ENCODE peak calls at places on chromosomes 16 and 17, in five cellular contexts. One of them, this sample, is unnamed.

GRCh38 chr17:79299349-79299748 is 224.7 kb downstream of the ENGASE start:
- DNase-seq in upper lobe of left lung: no peak
- DNase-seq in H54: no peak
- DNase-seq in ovary: no peak
- DNase-seq in heart left ventricle: no peak
- DNase-seq in this sample: no peak

GRCh38 chr17:34252138-34252889 is 2.8 kb upstream of the CCL2 start:
- DNase-seq in ovary: peak
- DNase-seq in heart left ventricle: peak
- DNase-seq in upper lobe of left lung: peak
- DNase-seq in H54: no peak
- DNase-seq in this sample: peak

GRCh38 chr16:50838885-50839284 is 97.0 kb downstream of the CYLD start:
- DNase-seq in upper lobe of left lung: no peak
- DNase-seq in heart left ventricle: no peak
- DNase-seq in H54: no peak
- DNase-seq in ovary: no peak
- DNase-seq in this sample: peak

GRCh38 chr17:59469786-59470485 is 95.5 kb upstream of the DHX40 start:
- DNase-seq in upper lobe of left lung: no peak
- DNase-seq in H54: no peak
- DNase-seq in ovary: no peak
- DNase-seq in heart left ventricle: no peak
- DNase-seq in this sample: no peak

GRCh38 chr17:55264640-55265298 is at the start of gene HLF:
- DNase-seq in H54: peak
- DNase-seq in upper lobe of left lung: peak
- DNase-seq in ovary: peak
- DNase-seq in heart left ventricle: peak
- DNase-seq in this sample: peak

GRCh38 chr17:1985686-1986085 is 39.4 kb downstream of the RTN4RL1 start:
- DNase-seq in H54: no peak
- DNase-seq in ovary: no peak
- DNase-seq in heart left ventricle: no peak
- DNase-seq in upper lobe of left lung: no peak
- DNase-seq in this sample: no peak

GRCh38 chr17:59185997-59186396 is 23.8 kb upstream of the SMG8 start:
- DNase-seq in H54: no peak
- DNase-seq in heart left ventricle: no peak
- DNase-seq in upper lobe of left lung: no peak
- DNase-seq in ovary: no peak
- DNase-seq in this sample: no peak

GRCh38 chr17:70523407-70523806 is 354.1 kb downstream of the KCNJ2 start:
- DNase-seq in heart left ventricle: no peak
- DNase-seq in upper lobe of left lung: no peak
- DNase-seq in H54: no peak
- DNase-seq in ovary: no peak
- DNase-seq in this sample: no peak

GRCh38 chr17:32741381-32741780 is 135.5 kb downstream of the MYO1D start:
- DNase-seq in upper lobe of left lung: no peak
- DNase-seq in H54: no peak
- DNase-seq in ovary: no peak
- DNase-seq in heart left ventricle: no peak
- DNase-seq in this sample: no peak

GRCh38 chr16:86037999-86038922 is 139.3 kb downstream of the IRF8 start:
- DNase-seq in heart left ventricle: no peak
- DNase-seq in upper lobe of left lung: no peak
- DNase-seq in H54: no peak
- DNase-seq in ovary: no peak
- DNase-seq in this sample: no peak

GRCh38 chr16:89537549-89537925 is 22.9 kb upstream of the RPL13 start:
- DNase-seq in heart left ventricle: no peak
- DNase-seq in ovary: no peak
- DNase-seq in H54: no peak
- DNase-seq in upper lobe of left lung: no peak
- DNase-seq in this sample: no peak

GRCh38 chr17:67481808-67482207 is 104.7 kb downstream of the PITPNC1 start:
- DNase-seq in upper lobe of left lung: no peak
- DNase-seq in ovary: no peak
- DNase-seq in H54: no peak
- DNase-seq in heart left ventricle: no peak
- DNase-seq in this sample: no peak

GRCh38 chr17:78972507-78973105 is 7.1 kb downstream of the LGALS3BP start:
- DNase-seq in heart left ventricle: no peak
- DNase-seq in upper lobe of left lung: no peak
- DNase-seq in ovary: no peak
- DNase-seq in H54: no peak
- DNase-seq in this sample: no peak

GRCh38 chr17:50487213-50488096 is 8.8 kb downstream of the RSAD1 start:
- DNase-seq in upper lobe of left lung: no peak
- DNase-seq in heart left ventricle: peak
- DNase-seq in ovary: no peak
- DNase-seq in H54: peak
- DNase-seq in this sample: peak

GRCh38 chr16:16821261-16821660 is 442.3 kb downstream of the NPIPA7 start:
- DNase-seq in H54: no peak
- DNase-seq in upper lobe of left lung: no peak
- DNase-seq in heart left ventricle: no peak
- DNase-seq in ovary: no peak
- DNase-seq in this sample: no peak

GRCh38 chr17:1180958-1181768 is 1.4 kb upstream of the ABR start:
- DNase-seq in H54: no peak
- DNase-seq in upper lobe of left lung: no peak
- DNase-seq in heart left ventricle: no peak
- DNase-seq in ovary: no peak
- DNase-seq in this sample: no peak

GRCh38 chr17:35541434-35541833 is 4.0 kb upstream of the SLFN12L start:
- DNase-seq in H54: no peak
- DNase-seq in upper lobe of left lung: no peak
- DNase-seq in heart left ventricle: no peak
- DNase-seq in ovary: no peak
- DNase-seq in this sample: no peak

GRCh38 chr16:10878328-10878643 is 1.3 kb downstream of the CIITA start:
- DNase-seq in ovary: no peak
- DNase-seq in H54: no peak
- DNase-seq in upper lobe of left lung: no peak
- DNase-seq in heart left ventricle: no peak
- DNase-seq in this sample: no peak

GRCh38 chr16:10877472-10877946 is 507 bp downstream of the CIITA start:
- DNase-seq in ovary: no peak
- DNase-seq in upper lobe of left lung: no peak
- DNase-seq in H54: no peak
- DNase-seq in heart left ventricle: no peak
- DNase-seq in this sample: no peak

GRCh38 chr16:10878644-10879498 is 1.9 kb downstream of the CIITA start:
- DNase-seq in H54: peak
- DNase-seq in ovary: no peak
- DNase-seq in heart left ventricle: peak
- DNase-seq in upper lobe of left lung: peak
- DNase-seq in this sample: no peak

GRCh38 chr16:10876305-10876704 is 697 bp upstream of the CIITA start:
- DNase-seq in ovary: no peak
- DNase-seq in upper lobe of left lung: no peak
- DNase-seq in heart left ventricle: no peak
- DNase-seq in H54: no peak
- DNase-seq in this sample: no peak

GRCh38 chr16:10876799-10877341 is at the start of gene CIITA:
- DNase-seq in heart left ventricle: peak
- DNase-seq in upper lobe of left lung: peak
- DNase-seq in ovary: no peak
- DNase-seq in H54: peak
- DNase-seq in this sample: peak
- TF ChIP-seq POLR2A in heart left ventricle: no peak
- TF ChIP-seq POLR2A in upper lobe of left lung: peak
- TF ChIP-seq POLR2A in ovary: no peak
- TF ChIP-seq POLR2A in H54: no peak
- TF ChIP-seq POLR2A in this sample: no peak

DNA sequence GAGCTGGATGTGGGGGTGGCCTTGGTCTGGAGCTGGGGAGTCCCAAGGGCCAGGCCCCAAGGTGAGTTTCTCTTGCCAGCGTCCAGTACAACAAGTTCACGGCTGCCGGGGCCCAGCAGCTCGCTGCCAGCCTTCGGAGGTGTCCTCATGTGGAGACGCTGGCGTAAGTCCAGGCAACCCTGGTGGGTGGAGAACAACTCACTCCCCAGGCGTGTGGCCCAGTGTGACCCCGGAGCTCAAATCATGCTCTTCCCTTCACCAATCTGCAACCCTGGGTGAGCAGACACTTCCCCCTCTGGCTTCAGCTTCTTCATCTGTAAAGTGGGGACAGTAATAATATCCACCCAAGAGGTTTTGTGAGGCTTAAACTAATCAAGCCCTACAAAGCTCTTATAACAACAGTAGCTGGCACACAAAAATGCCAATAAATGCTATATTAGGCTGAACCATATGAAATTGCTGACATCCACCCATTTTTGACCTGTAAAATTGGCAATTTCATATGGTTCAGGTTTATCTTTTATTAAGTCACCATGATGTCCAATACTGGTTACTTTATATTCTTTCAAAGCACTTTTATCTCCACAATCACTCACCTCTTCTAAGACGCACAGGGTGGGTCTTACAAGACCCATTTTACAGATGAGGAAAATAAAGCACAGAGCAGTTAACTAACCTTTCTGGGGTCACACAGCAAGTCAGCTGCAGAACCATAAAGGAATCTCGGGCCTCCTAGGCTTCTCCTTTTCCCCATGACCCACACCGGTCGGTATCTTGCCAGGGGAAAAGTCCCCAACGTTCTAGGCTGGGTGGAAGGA is 19.7 kb downstream of the DEXI start:
- DNase-seq in heart left ventricle: peak
- DNase-seq in H54: no peak
- DNase-seq in ovary: no peak
- DNase-seq in upper lobe of left lung: peak
- DNase-seq in this sample: no peak
- TF ChIP-seq POLR2A in heart left ventricle: no peak
- TF ChIP-seq POLR2A in H54: no peak
- TF ChIP-seq POLR2A in ovary: no peak
- TF ChIP-seq POLR2A in upper lobe of left lung: no peak
- TF ChIP-seq POLR2A in this sample: no peak

GRCh38 chr16:802914-803750 is 2.6 kb upstream of the GNG13 start:
- DNase-seq in heart left ventricle: no peak
- DNase-seq in upper lobe of left lung: no peak
- DNase-seq in H54: no peak
- DNase-seq in ovary: no peak
- DNase-seq in this sample: no peak

GRCh38 chr16:805474-805873 is 4.9 kb upstream of the GNG13 start:
- DNase-seq in heart left ventricle: no peak
- DNase-seq in upper lobe of left lung: no peak
- DNase-seq in H54: no peak
- DNase-seq in ovary: no peak
- DNase-seq in this sample: no peak

GRCh38 chr16:804193-805048 is 3.9 kb upstream of the GNG13 start:
- DNase-seq in heart left ventricle: no peak
- DNase-seq in upper lobe of left lung: no peak
- DNase-seq in ovary: no peak
- DNase-seq in H54: no peak
- DNase-seq in this sample: no peak

GRCh38 chr16:803751-804075 is 3.2 kb upstream of the GNG13 start:
- DNase-seq in heart left ventricle: no peak
- DNase-seq in upper lobe of left lung: no peak
- DNase-seq in ovary: no peak
- DNase-seq in H54: no peak
- DNase-seq in this sample: no peak

DNA sequence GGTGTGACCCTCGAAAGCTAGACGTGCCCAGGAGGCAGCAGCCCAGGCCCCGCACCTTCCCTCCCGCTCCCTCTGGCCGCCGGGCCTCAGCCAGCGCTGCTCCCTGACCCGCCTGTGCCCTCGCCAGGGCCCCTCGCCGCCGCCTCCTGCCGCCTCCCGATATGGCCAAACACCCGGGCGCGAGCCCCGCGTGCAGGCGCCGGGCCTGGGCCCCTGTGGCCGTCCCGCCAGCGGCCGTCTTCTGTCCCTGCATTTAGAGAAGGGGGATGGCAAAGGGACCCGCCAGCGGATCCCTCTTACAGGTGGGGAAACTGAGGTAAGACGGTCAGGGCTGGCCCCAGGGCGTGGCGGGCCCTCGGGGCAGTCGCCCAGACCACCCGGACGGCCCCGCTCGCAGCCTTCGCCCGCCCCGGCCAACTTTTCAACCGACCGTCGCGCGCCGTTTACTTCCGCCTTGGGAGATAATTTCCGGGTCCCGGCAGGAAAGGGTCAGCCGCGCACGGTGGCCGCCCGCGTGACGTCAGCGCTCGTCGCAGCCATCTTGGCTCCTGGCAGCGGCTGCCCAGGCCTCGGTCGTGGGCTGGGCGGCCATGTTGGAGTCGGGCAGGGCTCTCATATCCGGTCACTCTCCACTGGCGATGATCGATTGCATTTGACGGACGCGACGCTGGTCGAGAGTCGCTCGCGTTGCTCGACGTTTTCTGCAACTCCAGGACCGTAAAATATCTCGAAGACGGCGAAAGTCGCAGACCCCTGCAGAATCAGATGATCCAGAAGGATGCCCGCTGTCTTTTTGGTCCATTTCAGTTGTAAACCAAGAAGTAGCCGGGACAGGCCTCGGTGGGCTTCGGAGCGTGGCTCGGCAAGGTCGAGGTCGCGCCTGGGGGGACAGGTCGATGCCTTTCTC is 7.1 kb upstream of the GNG13 start:
- DNase-seq in H54: peak
- DNase-seq in heart left ventricle: peak
- DNase-seq in upper lobe of left lung: peak
- DNase-seq in ovary: peak
- DNase-seq in this sample: peak
- TF ChIP-seq POLR2A in H54: peak
- TF ChIP-seq POLR2A in heart left ventricle: peak
- TF ChIP-seq POLR2A in upper lobe of left lung: no peak
- TF ChIP-seq POLR2A in ovary: peak
- TF ChIP-seq POLR2A in this sample: no peak

GRCh38 chr17:7389924-7390910 is 4.1 kb downstream of the PLSCR3 start:
- DNase-seq in H54: no peak
- DNase-seq in ovary: no peak
- DNase-seq in upper lobe of left lung: no peak
- DNase-seq in heart left ventricle: no peak
- DNase-seq in this sample: no peak

GRCh38 chr17:7391307-7391706 is 3.0 kb downstream of the PLSCR3 start:
- DNase-seq in heart left ventricle: no peak
- DNase-seq in upper lobe of left lung: no peak
- DNase-seq in H54: no peak
- DNase-seq in ovary: no peak
- DNase-seq in this sample: no peak

GRCh38 chr17:7392696-7393612 is 1.4 kb downstream of the PLSCR3 start:
- DNase-seq in upper lobe of left lung: no peak
- DNase-seq in heart left ventricle: no peak
- DNase-seq in ovary: peak
- DNase-seq in H54: no peak
- DNase-seq in this sample: no peak

GRCh38 chr17:7384489-7385081 is 3.7 kb downstream of the TNK1 start:
- DNase-seq in upper lobe of left lung: no peak
- DNase-seq in ovary: no peak
- DNase-seq in H54: no peak
- DNase-seq in heart left ventricle: no peak
- DNase-seq in this sample: no peak

DNA sequence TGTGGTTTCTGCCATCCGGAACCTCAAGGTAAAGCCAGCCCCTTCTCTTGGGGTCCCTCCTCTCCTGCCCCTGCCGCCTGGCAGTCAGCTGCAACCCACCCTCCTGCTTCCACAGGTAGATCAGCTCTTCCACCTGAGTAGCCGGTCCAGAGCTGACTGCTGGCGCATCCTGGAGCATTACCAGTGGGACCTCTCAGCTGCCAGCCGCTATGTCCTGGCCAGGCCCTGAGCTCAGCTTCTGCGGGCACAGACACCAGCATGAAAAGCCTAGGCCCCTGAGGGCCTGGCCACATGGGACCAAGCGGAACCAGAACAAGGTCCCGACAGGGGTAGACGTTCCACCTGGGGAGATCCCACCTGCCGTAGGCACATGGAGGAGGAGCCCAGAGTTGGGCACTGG is 5.5 kb downstream of the PLSCR3 start:
- DNase-seq in H54: no peak
- DNase-seq in heart left ventricle: no peak
- DNase-seq in ovary: no peak
- DNase-seq in upper lobe of left lung: no peak
- DNase-seq in this sample: no peak
- TF ChIP-seq POLR2A in H54: no peak
- TF ChIP-seq POLR2A in heart left ventricle: no peak
- TF ChIP-seq POLR2A in ovary: no peak
- TF ChIP-seq POLR2A in upper lobe of left lung: no peak
- TF ChIP-seq POLR2A in this sample: no peak

This sample was measured in lower leg skin.